ENCODE peak calls at places on chromosomes 6 and 20, in ten cellular contexts. M is activated CD8-positive, alpha-beta memory T cell treated with anti-CD3 and anti-CD28 coated beads for 1 hour; O is stimulated activated CD4-positive, alpha-beta T cell treated with anti-CD3 and anti-CD28 coated beads, Interleukin-2, amount 100 ng/mL, for 48 hours; J is effector memory CD8-positive, alpha-beta T cell; W is T-helper 2 cell; P is SJSA1; D is T-cell; I is CD8-positive, alpha-beta memory T cell; U is iPS-NIHi11; R is DMS79. A is an unnamed sample.

GRCh38 chr20:53829086-53829703 is 235.6 kb upstream of the ZNF217 start:
- DNase-seq in M (no peak), O (no peak), J (no peak), W (no peak), P (peak), D (no peak), I (no peak), U (no peak), R (no peak), A (peak)

GRCh38 chr6:163759542-163759941 is 345.0 kb downstream of the QKI start:
- DNase-seq in M (no peak), O (no peak), J (no peak), W (no peak), P (peak), D (no peak), I (no peak), U (no peak), R (no peak), A (no peak)

GRCh38 chr20:24692429-24693190 is 223.2 kb downstream of the SYNDIG1 start:
- DNase-seq in M (no peak), O (no peak), J (no peak), W (no peak), P (no peak), D (no peak), I (no peak), U (no peak), R (no peak), A (no peak)

GRCh38 chr20:58237318-58238182 is 9.1 kb upstream of the ANKRD60 start:
- DNase-seq in M (no peak), O (no peak), J (no peak), W (no peak), P (peak), D (no peak), I (no peak), U (no peak), R (no peak), A (peak)

GRCh38 chr6:73282876-73283275 is 19.9 kb upstream of the KHDC1 start:
- DNase-seq in M (no peak), O (no peak), J (no peak), W (no peak), P (no peak), D (no peak), I (no peak), U (no peak), R (no peak), A (no peak)

GRCh38 chr20:5548112-5548511 is 202.1 kb upstream of the SHLD1 start:
- DNase-seq in M (no peak), O (no peak), J (no peak), W (no peak), P (no peak), D (no peak), I (no peak), U (no peak), R (no peak), A (no peak)

GRCh38 chr6:14055541-14055940 is 62.0 kb upstream of the CD83 start:
- DNase-seq in M (no peak), O (no peak), J (no peak), W (no peak), P (no peak), D (no peak), I (no peak), U (no peak), R (peak), A (no peak)

GRCh38 chr6:11427827-11428245 is 109.7 kb upstream of the TMEM170B start:
- DNase-seq in M (no peak), O (no peak), J (no peak), W (no peak), P (peak), D (no peak), I (no peak), U (no peak), R (no peak), A (no peak)

GRCh38 chr20:11047559-11047958 is 373.8 kb upstream of the JAG1 start:
- DNase-seq in M (no peak), O (no peak), J (no peak), W (no peak), P (no peak), D (no peak), I (no peak), U (no peak), R (no peak), A (peak)

GRCh38 chr6:35238843-35239289 is 20.7 kb upstream of the ZNF76 start:
- DNase-seq in M (no peak), O (no peak), J (no peak), W (no peak), P (no peak), D (no peak), I (no peak), U (peak), R (no peak), A (peak)

GRCh38 chr6:37256692-37257319 is 766 bp upstream of the TBC1D22B start:
- DNase-seq in M (no peak), O (no peak), J (no peak), W (no peak), P (no peak), D (no peak), I (no peak), U (no peak), R (no peak), A (peak)

GRCh38 chr6:137223370-137224131 is 4.4 kb upstream of the IFNGR1 start:
- DNase-seq in M (no peak), O (no peak), J (no peak), W (no peak), P (no peak), D (no peak), I (no peak), U (no peak), R (no peak), A (peak)

GRCh38 chr6:62229231-62229630 is 56.8 kb downstream of the KHDRBS2 start:
- DNase-seq in M (no peak), O (no peak), J (no peak), W (no peak), P (no peak), D (no peak), I (no peak), U (no peak), R (no peak), A (no peak)

GRCh38 chr20:19523191-19523590 is 234.9 kb upstream of the RIN2 start:
- DNase-seq in M (no peak), O (no peak), J (no peak), W (no peak), P (no peak), D (no peak), I (no peak), U (no peak), R (no peak), A (no peak)

GRCh38 chr6:121645100-121645745 is 209.8 kb downstream of the GJA1 start:
- DNase-seq in M (no peak), O (no peak), J (no peak), W (no peak), P (no peak), D (no peak), I (no peak), U (no peak), R (no peak), A (no peak)

GRCh38 chr6:169789944-169790927 is 38.8 kb downstream of the ERMARD start:
- DNase-seq in M (peak), O (peak), J (peak), W (peak), P (peak), D (peak), I (peak), U (peak), R (peak), A (peak)

GRCh38 chr6:100461920-100462295 is 2.8 kb downstream of the SIM1 start:
- DNase-seq in M (no peak), O (no peak), J (no peak), W (no peak), P (peak), D (no peak), I (no peak), U (no peak), R (no peak), A (no peak)

GRCh38 chr6:36025932-36026327 is 1.5 kb upstream of the SLC26A8 start:
- DNase-seq in M (no peak), O (no peak), J (no peak), W (no peak), P (peak), D (no peak), I (no peak), U (no peak), R (no peak), A (peak)

GRCh38 chr6:131894735-131895424 is 56.3 kb downstream of the CCN2 start:
- DNase-seq in M (no peak), O (no peak), J (no peak), W (no peak), P (no peak), D (no peak), I (no peak), U (no peak), R (no peak), A (no peak)

A was measured in fibroblast of the aortic adventitia.